ENCODE peak calls at places on chromosomes 6 and 20, in four cellular contexts. D, P, O and W are unnamed samples.

GRCh38 chr20:43442310-43442880 is 15.3 kb upstream of the SRSF6 start:
- DNase-seq in D (no peak), P (no peak), O (peak), W (no peak)

GRCh38 chr6:35181933-35182612 is 31.7 kb upstream of the SCUBE3 start:
- DNase-seq in D (no peak), P (peak), O (peak), W (no peak)

GRCh38 chr6:90393232-90393884 is 96.7 kb upstream of the BACH2 start:
- DNase-seq in D (peak), P (peak), O (peak), W (no peak)

GRCh38 chr6:28443112-28443773 is at the start of gene ZSCAN23:
- DNase-seq in D (peak), P (peak), O (peak), W (peak)

GRCh38 chr6:22596011-22596410 is 26.6 kb downstream of the HDGFL1 start:
- DNase-seq in D (no peak), P (no peak), O (no peak), W (no peak)

GRCh38 chr6:137233561-137234504 is 14.6 kb upstream of the IFNGR1 start:
- DNase-seq in D (peak), P (peak), O (peak), W (peak)

GRCh38 chr20:44039147-44039546 is 124.5 kb downstream of the TOX2 start:
- DNase-seq in D (no peak), P (no peak), O (no peak), W (no peak)

GRCh38 chr20:38420232-38421085 is 14.7 kb downstream of the SNHG17 start:
- DNase-seq in D (no peak), P (no peak), O (no peak), W (no peak)

GRCh38 chr6:28896505-28897392 is 27.0 kb downstream of the TRIM27 start:
- DNase-seq in D (no peak), P (peak), O (peak), W (no peak)

GRCh38 chr20:62485701-62486089 is 9.9 kb upstream of the GATA5 start:
- DNase-seq in D (no peak), P (no peak), O (no peak), W (no peak)

GRCh38 chr6:42001506-42001905 is 48.8 kb upstream of the TAF8 start:
- DNase-seq in D (no peak), P (no peak), O (no peak), W (no peak)

DNA sequence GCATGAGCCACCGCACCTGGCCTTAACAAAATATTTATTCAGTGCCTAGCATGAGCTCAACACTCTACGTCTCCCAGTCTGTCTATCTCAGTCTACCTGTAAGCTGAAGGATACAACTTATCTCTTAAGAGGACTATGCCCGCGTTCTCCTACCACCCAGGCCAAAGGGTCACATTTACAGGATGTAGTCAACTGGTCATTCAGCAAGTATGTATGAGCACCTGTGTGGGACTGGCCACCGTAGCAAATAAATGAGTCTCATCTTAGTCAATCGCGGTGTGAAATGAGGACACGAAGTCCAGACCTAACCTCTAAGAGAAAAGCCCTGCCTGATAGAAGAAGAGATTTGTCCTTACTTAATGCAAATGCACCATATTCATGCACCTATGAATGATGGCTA is 49.9 kb downstream of the MUC22 start:
- DNase-seq in D (no peak), P (no peak), O (no peak), W (no peak)
- TF ChIP-seq CTCF in D (no peak), P (no peak), O (no peak), W (no peak)

GRCh38 chr6:155497273-155497672 is 41.6 kb upstream of the NOX3 start:
- DNase-seq in D (no peak), P (no peak), O (no peak), W (no peak)

GRCh38 chr6:155502393-155502792 is 46.8 kb upstream of the NOX3 start:
- DNase-seq in D (no peak), P (no peak), O (no peak), W (no peak)

GRCh38 chr6:155499574-155499973 is 43.9 kb upstream of the NOX3 start:
- DNase-seq in D (no peak), P (no peak), O (no peak), W (no peak)

GRCh38 chr6:155495011-155495768 is 39.6 kb upstream of the NOX3 start:
- DNase-seq in D (peak), P (peak), O (peak), W (peak)

DNA sequence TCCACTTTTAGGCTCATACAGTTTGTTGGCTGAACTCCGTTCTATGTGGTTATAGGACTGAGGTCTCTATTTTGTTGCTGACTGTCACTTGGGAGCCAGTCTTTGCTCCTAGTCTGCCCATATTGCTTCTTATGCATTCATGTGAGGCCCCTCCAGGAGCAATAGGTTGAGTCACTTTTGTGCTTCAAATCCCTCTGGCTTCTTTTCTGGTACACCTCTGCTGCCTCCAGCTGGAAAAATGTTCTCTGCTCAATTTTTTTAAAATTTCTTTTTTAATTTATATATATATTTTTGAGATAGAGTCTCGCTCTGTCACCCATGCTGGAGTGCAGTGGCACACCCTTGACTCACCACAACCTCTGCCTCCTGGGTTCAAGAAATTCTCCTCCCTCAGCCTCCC is 42.7 kb upstream of the NOX3 start:
- DNase-seq in D (no peak), P (no peak), O (peak), W (no peak)
- TF ChIP-seq CTCF in D (no peak), P (no peak), O (no peak), W (peak)

DNA sequence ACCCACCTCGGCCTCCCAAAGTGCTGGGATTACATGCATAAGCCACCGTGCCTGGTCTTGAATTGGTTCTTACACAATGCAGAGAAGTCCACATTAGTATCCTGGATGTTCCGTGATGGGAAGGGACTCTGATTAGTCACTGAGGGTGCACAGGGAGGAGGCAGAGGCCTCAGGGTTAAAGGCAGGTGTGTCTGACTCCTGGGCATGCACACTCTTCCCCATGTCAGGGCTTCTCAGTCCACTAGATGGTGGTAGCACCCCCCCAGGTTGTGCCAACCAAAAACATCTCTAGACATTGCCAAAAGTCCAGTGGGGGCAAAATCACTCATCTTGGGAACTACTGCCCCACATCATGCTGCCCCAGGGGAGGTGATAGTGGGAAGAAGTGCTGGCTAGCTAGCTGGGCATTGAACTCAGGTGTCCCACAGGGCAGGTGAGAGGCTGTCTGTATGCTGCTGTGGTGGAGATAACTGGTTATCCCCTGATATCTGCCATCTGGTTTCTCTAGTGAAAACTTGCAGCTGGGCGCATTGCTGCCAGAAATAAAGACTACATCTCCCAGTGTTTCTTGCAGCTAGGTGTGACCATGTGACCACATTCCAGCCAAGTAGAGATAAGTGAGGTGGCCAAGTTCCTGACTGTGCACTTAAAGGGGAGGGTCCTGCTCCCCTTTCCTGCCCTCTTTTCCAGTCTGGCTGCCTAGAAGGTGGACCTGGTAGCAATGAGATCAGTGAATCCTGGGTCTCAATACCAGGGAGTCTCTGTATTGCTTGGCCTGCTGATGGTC is 8.4 kb upstream of the NSFL1C start:
- DNase-seq in D (no peak), P (no peak), O (no peak), W (no peak)
- TF ChIP-seq CTCF in D (no peak), P (peak), O (no peak), W (peak)

DNA sequence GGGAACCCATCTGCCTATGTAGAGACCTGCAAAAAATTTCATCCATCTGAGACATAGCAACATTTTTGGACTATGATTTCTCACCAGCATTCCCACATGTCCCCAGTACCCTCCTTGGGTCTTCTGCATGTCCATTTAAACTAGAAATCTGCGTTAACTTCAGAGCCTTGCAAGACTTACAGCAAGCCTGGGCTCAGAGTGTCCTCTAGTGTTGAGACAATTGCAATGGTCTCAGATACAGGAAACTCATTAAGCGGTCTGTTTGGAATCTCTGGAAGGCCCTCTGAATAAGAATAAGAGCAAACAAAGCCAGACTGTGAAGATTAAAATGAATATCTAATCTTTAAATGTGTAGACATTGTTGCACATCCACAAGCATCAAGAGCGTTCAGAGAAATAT is 20.5 kb upstream of the PI3 start:
- DNase-seq in D (no peak), P (no peak), O (peak), W (no peak)
- TF ChIP-seq CTCF in D (peak), P (no peak), O (no peak), W (peak)

DNA sequence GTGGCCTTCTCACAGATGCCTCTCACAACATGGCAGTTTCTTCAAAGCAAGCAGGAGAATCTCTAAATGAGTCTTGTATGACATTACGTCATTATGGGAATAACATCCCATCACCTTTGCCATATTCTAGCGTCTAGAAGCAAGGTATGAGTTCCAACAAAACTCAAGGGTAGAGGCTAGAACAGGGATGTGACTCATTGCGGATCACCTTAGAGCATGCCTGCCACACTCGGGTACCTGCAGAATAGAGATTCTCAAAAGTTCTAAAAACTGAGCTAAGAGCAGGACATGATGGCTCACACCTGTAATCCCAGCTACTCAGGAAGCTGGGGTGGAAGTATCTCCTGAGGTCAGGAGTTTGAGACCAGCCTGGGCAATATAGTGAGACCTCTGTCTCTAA is 182.8 kb downstream of the SLC16A10 start:
- DNase-seq in D (no peak), P (no peak), O (no peak), W (no peak)
- TF ChIP-seq CTCF in D (no peak), P (no peak), O (no peak), W (no peak)

GRCh38 chr6:32842690-32843089 is 1.2 kb downstream of the PSMB8 start:
- DNase-seq in D (no peak), P (no peak), O (no peak), W (no peak)

GRCh38 chr6:32845381-32845884 is 1.6 kb upstream of the PSMB8 start:
- DNase-seq in D (no peak), P (no peak), O (no peak), W (no peak)

GRCh38 chr6:32844839-32845372 is 1.1 kb upstream of the PSMB8 start:
- DNase-seq in D (no peak), P (no peak), O (no peak), W (no peak)

GRCh38 chr6:32843321-32843978 is 397 bp downstream of the PSMB8 start:
- DNase-seq in D (no peak), P (no peak), O (no peak), W (no peak)

DNA sequence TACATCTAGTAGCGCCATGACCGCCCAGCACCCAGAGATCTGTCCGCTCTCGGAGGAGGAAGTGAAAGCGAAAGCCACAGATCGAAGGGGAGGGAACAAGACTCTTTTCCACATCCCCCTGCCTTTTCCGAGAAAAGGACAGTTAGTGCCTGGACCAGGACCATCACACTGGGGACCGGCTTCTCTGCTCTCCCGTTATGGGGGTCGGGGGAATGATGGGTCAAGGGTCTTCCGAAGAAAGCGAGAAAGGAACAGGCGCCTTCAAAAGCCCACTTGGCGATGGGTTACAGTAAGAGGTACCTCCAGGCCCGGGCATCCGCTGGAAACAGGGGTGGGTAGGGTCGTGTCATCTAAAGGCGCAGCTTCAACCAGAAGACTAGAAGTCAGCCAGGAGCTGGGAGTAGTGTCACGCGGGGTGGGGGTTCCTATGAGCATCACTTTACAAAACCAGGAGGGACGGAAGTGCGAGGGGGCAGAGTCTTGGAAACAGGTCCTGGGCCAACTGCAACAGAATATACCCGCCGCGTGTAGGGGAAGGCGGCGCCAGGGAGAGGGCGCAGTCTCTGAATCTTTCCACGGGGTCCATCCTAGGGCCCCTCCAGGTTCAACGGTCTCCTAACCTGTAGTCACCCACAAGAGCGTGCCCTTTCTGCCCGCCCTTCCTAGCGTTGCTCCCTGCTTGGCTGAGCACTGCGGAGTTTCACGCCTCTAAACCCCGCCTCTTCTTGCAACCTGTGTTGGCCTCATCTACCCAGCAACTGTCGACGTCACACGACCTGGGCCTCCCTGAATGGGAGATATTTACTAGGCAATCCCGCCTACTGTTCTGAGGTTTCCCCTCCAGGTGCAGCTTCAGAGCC is at the start of gene PSMB8:
- DNase-seq in D (peak), P (peak), O (peak), W (peak)
- TF ChIP-seq CTCF in D (peak), P (no peak), O (peak), W (peak)

DNA sequence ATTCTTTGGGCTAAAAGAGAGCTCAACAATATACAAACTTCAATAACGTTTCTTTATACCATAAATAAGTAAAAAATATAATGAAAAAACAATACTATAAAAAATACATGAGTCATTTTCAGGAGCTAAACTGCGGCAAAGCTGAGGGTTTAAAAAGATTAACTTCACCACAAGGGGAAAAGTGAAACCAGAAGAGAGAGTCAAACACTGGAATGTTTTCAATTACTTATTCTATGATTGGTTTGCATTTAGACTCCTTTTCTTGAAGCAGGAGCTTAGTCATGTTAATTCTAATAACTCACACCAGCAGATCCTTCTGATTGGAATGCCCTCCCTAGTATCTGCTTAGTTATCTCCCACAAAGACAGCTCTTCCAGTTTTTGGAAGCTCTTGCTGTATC is 627.3 kb downstream of the UTRN start:
- DNase-seq in D (peak), P (peak), O (peak), W (peak)
- TF ChIP-seq CTCF in D (peak), P (no peak), O (no peak), W (no peak)

DNA sequence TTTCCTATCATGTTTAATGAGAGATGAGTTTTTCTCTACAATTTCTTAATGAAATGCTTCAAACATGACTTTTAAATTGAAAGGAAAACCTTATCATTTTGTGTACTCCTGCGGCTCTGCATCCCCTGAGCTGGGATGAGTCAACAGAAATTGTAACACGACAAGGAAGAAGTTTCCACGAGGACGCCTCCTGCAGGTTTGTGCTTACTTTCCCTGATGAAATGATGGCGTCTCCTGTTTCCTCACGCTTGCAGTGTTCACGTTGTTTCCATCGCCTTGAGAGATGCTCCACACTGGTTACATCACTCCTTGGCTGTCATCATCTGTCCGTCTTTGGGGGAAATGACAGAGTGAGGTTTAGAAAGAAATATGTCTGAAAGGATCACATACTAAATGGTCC is 233.7 kb upstream of the ZFP64 start:
- DNase-seq in D (no peak), P (no peak), O (no peak), W (no peak)
- TF ChIP-seq CTCF in D (peak), P (no peak), O (no peak), W (no peak)

GRCh38 chr20:58963060-58963584 is 17.9 kb upstream of the NELFCD start:
- DNase-seq in D (no peak), P (no peak), O (no peak), W (no peak)
- TF ChIP-seq CTCF in D (no peak), P (no peak), O (no peak), W (no peak)

GRCh38 chr6:46130665-46131064 is 876 bp downstream of the ENPP4 start:
- DNase-seq in D (no peak), P (peak), O (no peak), W (no peak)

GRCh38 chr6:46128476-46128875 is 1.3 kb upstream of the ENPP4 start:
- DNase-seq in D (no peak), P (no peak), O (no peak), W (no peak)

GRCh38 chr6:46134216-46134615 is 4.4 kb downstream of the ENPP4 start:
- DNase-seq in D (no peak), P (no peak), O (no peak), W (no peak)

GRCh38 chr6:46129301-46129633 is 522 bp upstream of the ENPP4 start:
- DNase-seq in D (no peak), P (no peak), O (no peak), W (no peak)

DNA sequence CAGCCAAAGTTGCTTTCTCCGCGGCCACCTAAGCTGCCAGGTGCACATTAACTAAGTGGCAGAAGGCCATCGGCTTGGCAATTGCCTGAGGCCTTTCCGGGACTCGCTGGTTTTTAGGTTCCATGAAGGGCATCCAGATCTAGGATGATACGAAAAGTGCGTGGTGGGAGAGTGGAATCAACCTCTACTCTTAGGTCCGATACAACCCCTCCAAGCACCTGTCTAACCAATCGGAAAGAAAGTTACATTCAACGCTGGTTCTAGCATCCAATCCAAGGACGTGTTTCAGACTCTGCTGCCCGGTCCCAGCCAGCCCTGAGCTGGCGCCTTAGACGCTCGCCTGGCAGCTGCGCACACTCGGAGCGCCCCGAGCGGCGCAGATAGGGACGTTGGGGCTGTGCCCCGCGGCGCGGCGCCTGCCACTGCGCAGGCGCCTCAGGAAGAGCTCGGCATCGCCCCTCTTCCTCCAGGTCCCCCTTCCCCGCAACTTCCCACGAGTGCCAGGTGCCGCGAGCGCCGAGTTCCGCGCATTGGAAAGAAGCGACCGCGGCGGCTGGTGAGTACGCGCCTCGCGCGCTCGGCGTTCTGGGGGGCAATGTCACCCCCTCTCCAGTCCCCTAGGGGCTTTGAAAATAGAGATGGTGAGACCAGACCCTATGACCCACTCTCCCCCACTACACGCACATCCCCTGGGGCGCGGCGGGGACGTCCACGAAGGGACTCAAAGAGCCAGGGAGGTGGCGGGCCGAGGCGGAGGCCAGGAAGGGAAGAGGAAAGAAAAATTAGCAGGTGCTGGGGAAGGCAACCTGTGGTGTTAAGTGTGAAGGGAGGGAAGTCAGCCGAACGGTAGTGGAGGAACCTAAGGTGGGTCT is at the start of gene ENPP4:
- DNase-seq in D (no peak), P (peak), O (peak), W (peak)
- TF ChIP-seq CTCF in D (no peak), P (no peak), O (no peak), W (no peak)